ENCODE peak calls at places on chromosome 6, in seven cellular contexts. M, E, Z, P, G, L and N are unnamed samples.

GRCh38 chr6:80541186-80541585 is 434.7 kb downstream of the BCKDHB start:
- DNase-seq in M (no peak), G (peak; percentile 72), L (no peak), E (no peak), Z (peak; percentile 52), P (no peak), N (no peak)

GRCh38 chr6:116106146-116106545 is 5.5 kb downstream of the NT5DC1 start:
- DNase-seq in M (no peak), Z (peak; percentile 90), L (no peak), G (no peak), E (no peak), P (no peak), N (no peak)

GRCh38 chr6:109295109-109295765 is 87.0 kb downstream of the CD164 start:
- DNase-seq in M (no peak), P (peak; percentile 31), E (no peak), G (no peak), L (peak; percentile 22), Z (no peak), N (no peak)

GRCh38 chr6:134240664-134241431 is 77.1 kb downstream of the SGK1 start:
- DNase-seq in M (peak; percentile 82), P (no peak), Z (no peak), L (no peak), G (no peak), E (peak; percentile 82), N (peak; percentile 66)

GRCh38 chr6:154602708-154603107 is 92.2 kb upstream of the CNKSR3 start:
- DNase-seq in Z (peak; percentile 34), L (no peak), G (no peak), E (no peak), M (no peak), P (no peak), N (no peak)

GRCh38 chr6:139538366-139538765 is 163.9 kb upstream of the CITED2 start:
- DNase-seq in M (no peak), P (no peak), L (no peak), G (no peak), E (no peak), Z (no peak), N (no peak)

GRCh38 chr6:127635091-127635490 is 58.1 kb downstream of the C6orf58 start:
- DNase-seq in G (no peak), M (no peak), L (no peak), E (no peak), P (no peak), Z (no peak), N (no peak)

GRCh38 chr6:161140554-161140875 is 133.3 kb downstream of the AGPAT4 start:
- DNase-seq in E (no peak), Z (no peak), L (no peak), P (no peak), M (no peak), G (no peak), N (no peak)

GRCh38 chr6:43948527-43949450 is 178.5 kb downstream of the MRPL14 start:
- DNase-seq in M (peak; percentile 17), L (no peak), P (no peak), E (no peak), Z (peak; percentile 84), G (peak; percentile 87), N (no peak)

GRCh38 chr6:134175532-134176282 is 123.3 kb upstream of the SLC2A12 start:
- DNase-seq in P (peak; percentile 69), Z (peak; percentile 89), L (peak; percentile 82), G (peak; percentile 59), E (peak; percentile 90), M (peak; percentile 76), N (peak; percentile 74)

GRCh38 chr6:30626484-30627366 is at the start of gene ATAT1:
- DNase-seq in P (peak; percentile 92), M (peak; percentile 96), Z (peak; percentile 80), L (peak; percentile 82), E (peak; percentile 94), G (no peak), N (peak; percentile 91)

GRCh38 chr6:16141514-16141913 is 12.6 kb downstream of the MYLIP start:
- DNase-seq in G (no peak), L (no peak), Z (no peak), E (no peak), M (no peak), P (no peak), N (no peak)

GRCh38 chr6:166258854-166259276 is 49.3 kb downstream of the PRR18 start:
- DNase-seq in L (no peak), G (peak; percentile 27), P (peak; percentile 50), Z (no peak), E (peak; percentile 77), M (peak; percentile 77), N (peak; percentile 62)

GRCh38 chr6:35942355-35942754 is 21.5 kb upstream of the SRPK1 start:
- DNase-seq in M (no peak), E (no peak), P (no peak), G (no peak), Z (no peak), L (no peak), N (no peak)

GRCh38 chr6:51199272-51199671 is 380.6 kb downstream of the TFAP2B start:
- DNase-seq in L (no peak), G (no peak), M (no peak), E (no peak), Z (no peak), P (no peak), N (no peak)